ENCODE peak calls at places on chromosomes 1 and 21, in four cellular contexts. X is IMR-90, S is GM12878, P is K562. Y is an unnamed sample.
A peak's percentile ranks its signal among the peaks of the same experiment; 100 is the strongest.

GRCh38 chr1:113073457-113073950 is 506 bp downstream of the LRIG2 start:
- DNase-seq in X (peak; percentile 61), S (no peak), P (peak; percentile 79), Y (peak; percentile 78)

GRCh38 chr1:185404864-185405568 is 88.0 kb upstream of the IVNS1ABP start:
- DNase-seq in X (no peak), S (no peak), P (no peak), Y (no peak)

GRCh38 chr1:99456536-99456935 is 189.4 kb upstream of the PALMD start:
- DNase-seq in X (peak; percentile 6), S (no peak), P (no peak), Y (no peak)

GRCh38 chr21:39613029-39613934 is 542 bp downstream of the B3GALT5 start:
- DNase-seq in X (no peak), S (no peak), P (no peak), Y (no peak)

GRCh38 chr1:6770727-6771567 is 14.3 kb upstream of the CAMTA1 start:
- DNase-seq in X (peak; percentile 50), S (no peak), P (no peak), Y (no peak)

GRCh38 chr1:155196103-155196892 is 11.4 kb downstream of the THBS3 start:
- DNase-seq in X (no peak), S (no peak), P (no peak), Y (no peak)

GRCh38 chr21:45974073-45975016 is 7.2 kb upstream of the COL6A1 start:
- DNase-seq in X (peak; percentile 82), S (no peak), P (peak; percentile 55), Y (peak; percentile 42)

GRCh38 chr1:27643626-27644368 is 8.8 kb upstream of the FGR start:
- DNase-seq in X (peak; percentile 54), S (no peak), P (peak; percentile 73), Y (peak; percentile 54)

GRCh38 chr1:182829285-182829932 is 9.7 kb upstream of the DHX9 start:
- DNase-seq in X (no peak), S (peak; percentile 21), P (no peak), Y (no peak)

GRCh38 chr1:17507916-17508315 is 31.6 kb upstream of the ARHGEF10L start:
- DNase-seq in X (no peak), S (no peak), P (no peak), Y (no peak)

GRCh38 chr1:108142773-108143394 is 57.3 kb downstream of the SLC25A24 start:
- DNase-seq in X (peak; percentile 47), S (no peak), P (peak; percentile 39), Y (peak; percentile 32)

GRCh38 chr1:20634065-20634593 is 871 bp downstream of the PINK1 start:
- DNase-seq in X (no peak), S (peak; percentile 13), P (no peak), Y (no peak)

GRCh38 chr1:204513117-204513716 is 3.0 kb upstream of the MDM4 start:
- DNase-seq in X (no peak), S (peak; percentile 88), P (no peak), Y (no peak)

GRCh38 chr1:163650624-163651023 is 328.9 kb downstream of the NUF2 start:
- DNase-seq in X (no peak), S (no peak), P (no peak), Y (no peak)

GRCh38 chr1:8602471-8603219 is 214.8 kb downstream of the RERE start:
- DNase-seq in X (no peak), S (no peak), P (no peak), Y (no peak)

GRCh38 chr1:16071614-16072013 is 1.8 kb downstream of the FAM131C start:
- DNase-seq in X (no peak), S (no peak), P (no peak), Y (no peak)

GRCh38 chr1:16070640-16071355 is 2.7 kb downstream of the FAM131C start:
- DNase-seq in X (no peak), S (no peak), P (no peak), Y (no peak)

GRCh38 chr1:16073490-16074104 is at the start of gene FAM131C:
- DNase-seq in X (no peak), S (no peak), P (peak; percentile 91), Y (no peak)

GRCh38 chr1:16072616-16073484 is 601 bp downstream of the FAM131C start:
- DNase-seq in X (no peak), S (no peak), P (peak; percentile 80), Y (no peak)

GRCh38 chr1:16072095-16072494 is 1.4 kb downstream of the FAM131C start:
- DNase-seq in X (no peak), S (no peak), P (no peak), Y (no peak)
- H3K9me3 ChIP-seq in X (no peaks in the 10 kb centered on the region), S (no peaks in the 10 kb centered on the region), P (no peaks in the 10 kb centered on the region), Y (no peaks in the 10 kb centered on the region)

GRCh38 chr1:31122779-31123178 is 57.3 kb upstream of the PUM1 start:
- DNase-seq in X (peak; percentile 54), S (no peak), P (no peak), Y (no peak)

GRCh38 chr1:31122101-31122735 is 56.7 kb upstream of the PUM1 start:
- DNase-seq in X (no peak), S (no peak), P (no peak), Y (no peak)

GRCh38 chr1:31127266-31127665 is 61.7 kb upstream of the PUM1 start:
- DNase-seq in X (peak; percentile 79), S (no peak), P (no peak), Y (no peak)
- TF ChIP-seq FOS in X (no peak), S (no peak), P (no peak), Y (no peak)

GRCh38 chr1:39933956-39934941 is 20.7 kb upstream of the MFSD2A start:
- DNase-seq in X (peak; percentile 91), S (no peak), P (no peak), Y (no peak)
- H3K4me1 ChIP-seq in X (peaks cover 6% of the 10 kb centered on the region), S (no peaks in the 10 kb centered on the region), P (no peaks in the 10 kb centered on the region), Y (no peaks in the 10 kb centered on the region)

DNA sequence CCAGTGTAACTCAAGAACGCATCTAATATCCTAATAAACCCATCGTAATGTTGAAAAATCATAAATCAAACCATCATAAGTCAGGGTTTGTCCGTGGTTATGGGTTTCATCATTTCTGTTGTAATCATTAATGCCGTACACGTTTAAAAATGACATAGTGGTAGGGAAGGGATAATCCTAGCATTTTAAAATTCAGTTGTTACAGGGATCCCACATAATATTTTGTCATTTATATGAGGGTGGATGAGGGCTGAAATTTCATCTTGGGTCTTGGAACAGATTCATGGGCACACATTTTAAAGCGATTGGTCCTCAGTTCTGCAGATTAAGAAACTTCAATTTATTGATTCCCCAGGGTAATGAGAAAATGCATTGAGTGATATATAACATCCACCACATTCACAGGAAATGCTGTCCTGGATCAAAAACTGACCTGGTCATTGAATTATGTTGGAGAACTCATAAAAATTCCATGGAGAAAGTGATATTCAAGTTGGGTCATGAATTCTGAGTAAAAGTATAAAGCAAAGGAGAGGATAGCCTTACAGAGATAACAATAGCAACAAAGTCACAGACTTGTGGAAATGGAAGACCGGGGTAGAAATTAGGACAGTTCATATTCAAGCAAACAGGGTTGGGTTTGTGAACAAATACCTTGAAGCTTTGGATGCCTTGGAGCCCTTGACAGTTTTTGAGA is 1527.3 kb upstream of the TPTE start:
- DNase-seq in X (no peak), S (no peak), P (peak; percentile 23), Y (peak; percentile 16)
- H3K9me3 ChIP-seq in X (peaks cover 46% of the 10 kb centered on the region), S (no peaks in the 10 kb centered on the region), P (no peaks in the 10 kb centered on the region), Y (peaks cover 35% of the 10 kb centered on the region)

DNA sequence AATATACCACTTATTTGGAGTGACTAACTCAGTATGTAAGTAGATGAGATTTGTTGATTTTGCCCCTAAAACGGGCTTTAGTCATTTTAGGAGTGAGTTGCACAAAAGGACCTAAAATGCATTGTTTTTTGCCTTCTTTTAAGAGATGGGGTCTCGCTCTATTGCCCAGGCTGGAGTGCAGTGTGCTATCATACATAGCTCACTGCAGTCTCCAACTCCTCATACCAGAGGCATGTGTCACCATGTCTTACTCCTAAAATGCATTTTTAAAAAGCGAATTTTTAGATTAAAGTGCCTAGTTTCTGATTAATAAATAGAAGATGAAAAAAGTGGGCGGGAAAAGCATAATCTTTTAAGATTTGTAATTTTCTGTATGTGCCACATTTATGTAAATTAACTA is 11.5 kb upstream of the NEXN start:
- DNase-seq in X (peak; percentile 70), S (no peak), P (no peak), Y (no peak)
- TF ChIP-seq FOS in X (no peak), S (no peak), P (no peak), Y (no peak)

GRCh38 chr1:202697038-202697437 is 13.2 kb downstream of the SYT2 start:
- DNase-seq in X (no peak), S (no peak), P (no peak), Y (no peak)
- H3K4me1 ChIP-seq in X (no peaks in the 10 kb centered on the region), S (no peaks in the 10 kb centered on the region), P (no peaks in the 10 kb centered on the region), Y (no peaks in the 10 kb centered on the region)